ENCODE peak calls at places on chromosomes 3 and 15, in nine cellular contexts. K is vagina, Y is H54, A is upper lobe of left lung, R is spleen, C is ovary, D is stomach, G is transverse colon, L is prostate gland. Z is an unnamed sample.

GRCh38 chr3:72353236-72354105 is 494.8 kb downstream of the SHQ1 start:
- DNase-seq in C (no peak), L (no peak), G (no peak), D (no peak), R (peak; percentile 53), A (no peak), Y (no peak), K (no peak), Z (no peak)

GRCh38 chr3:159928692-159929091 is 59.9 kb upstream of the IL12A start:
- DNase-seq in A (no peak), L (no peak), K (no peak), Y (peak; percentile 59), D (no peak), C (no peak), R (no peak), G (no peak), Z (no peak)

GRCh38 chr3:55534876-55535275 is 47.8 kb upstream of the WNT5A start:
- DNase-seq in R (no peak), A (no peak), Y (no peak), C (no peak), L (no peak), K (no peak), D (no peak), G (no peak), Z (no peak)

GRCh38 chr3:195549931-195550519 is 6.9 kb upstream of the PPP1R2 start:
- DNase-seq in D (no peak), C (no peak), A (peak; percentile 59), L (no peak), R (peak; percentile 93), G (peak; percentile 72), K (no peak), Y (no peak), Z (no peak)

GRCh38 chr3:176041812-176042211 is 1155.5 kb downstream of the TBL1XR1 start:
- DNase-seq in L (no peak), A (no peak), D (no peak), K (no peak), C (no peak), Y (no peak), R (no peak), G (no peak), Z (no peak)

GRCh38 chr3:111910806-111911205 is 51.7 kb downstream of the PHLDB2 start:
- DNase-seq in A (no peak), K (no peak), L (no peak), Y (no peak), C (no peak), R (no peak), D (no peak), G (no peak), Z (no peak)

GRCh38 chr3:194487289-194488006 is 646 bp upstream of the ATP13A3 start:
- DNase-seq in Y (no peak), D (peak; percentile 48), A (peak; percentile 47), R (peak; percentile 90), L (peak; percentile 10), K (no peak), C (peak; percentile 48), G (peak; percentile 43), Z (peak; percentile 72)

GRCh38 chr3:15953841-15954240 is 156.1 kb upstream of the ANKRD28 start:
- DNase-seq in A (no peak), Y (no peak), L (no peak), R (no peak), C (no peak), G (no peak), K (no peak), D (no peak), Z (peak; percentile 2)

GRCh38 chr3:14549256-14549931 is 9.3 kb upstream of the GRIP2 start:
- DNase-seq in A (no peak), Y (peak; percentile 49), D (no peak), G (no peak), R (peak; percentile 48), K (no peak), C (no peak), L (no peak), Z (no peak)

GRCh38 chr3:146685050-146685814 is 80.1 kb upstream of the PLSCR5 start:
- DNase-seq in C (no peak), D (no peak), A (no peak), L (no peak), K (no peak), R (no peak), Y (no peak), G (no peak), Z (no peak)

GRCh38 chr3:125585595-125586223 is 9.6 kb downstream of the OSBPL11 start:
- DNase-seq in A (peak; percentile 57), L (peak; percentile 50), D (peak; percentile 62), K (no peak), R (no peak), Y (peak; percentile 37), C (peak; percentile 72), G (peak; percentile 67), Z (peak; percentile 64)

GRCh38 chr15:75542386-75542797 is 36.7 kb downstream of the PTPN9 start:
- DNase-seq in Y (no peak), L (no peak), C (no peak), G (no peak), R (no peak), K (no peak), A (no peak), D (no peak), Z (peak; percentile 71)

GRCh38 chr3:177557561-177557960 is 360.3 kb upstream of the TBL1XR1 start:
- DNase-seq in R (no peak), C (no peak), D (no peak), A (no peak), G (no peak), Y (no peak), L (no peak), K (no peak), Z (no peak)

GRCh38 chr3:62415312-62415791 is 42.0 kb upstream of the FEZF2 start:
- DNase-seq in G (no peak), C (no peak), L (no peak), D (no peak), A (no peak), R (no peak), Y (no peak), K (no peak), Z (no peak)

GRCh38 chr15:64892850-64893403 is 18.8 kb upstream of the ANKDD1A start:
- DNase-seq in D (no peak), Y (no peak), G (no peak), A (no peak), C (no peak), R (peak; percentile 64), K (no peak), L (no peak), Z (no peak)

GRCh38 chr15:64895285-64896065 is 16.2 kb upstream of the ANKDD1A start:
- DNase-seq in R (no peak), Y (no peak), L (no peak), K (no peak), G (peak; percentile 41), D (peak; percentile 31), C (no peak), A (peak; percentile 50), Z (peak; percentile 70)

GRCh38 chr15:64891546-64891945 is 20.2 kb upstream of the ANKDD1A start:
- DNase-seq in L (no peak), A (no peak), D (no peak), C (no peak), K (no peak), Y (no peak), G (no peak), R (no peak), Z (no peak)

GRCh38 chr15:64894395-64895056 is 17.2 kb upstream of the ANKDD1A start:
- DNase-seq in C (no peak), Y (no peak), L (peak; percentile 11), A (no peak), R (peak; percentile 96), D (peak; percentile 61), G (peak; percentile 84), K (no peak), Z (peak; percentile 32)

DNA sequence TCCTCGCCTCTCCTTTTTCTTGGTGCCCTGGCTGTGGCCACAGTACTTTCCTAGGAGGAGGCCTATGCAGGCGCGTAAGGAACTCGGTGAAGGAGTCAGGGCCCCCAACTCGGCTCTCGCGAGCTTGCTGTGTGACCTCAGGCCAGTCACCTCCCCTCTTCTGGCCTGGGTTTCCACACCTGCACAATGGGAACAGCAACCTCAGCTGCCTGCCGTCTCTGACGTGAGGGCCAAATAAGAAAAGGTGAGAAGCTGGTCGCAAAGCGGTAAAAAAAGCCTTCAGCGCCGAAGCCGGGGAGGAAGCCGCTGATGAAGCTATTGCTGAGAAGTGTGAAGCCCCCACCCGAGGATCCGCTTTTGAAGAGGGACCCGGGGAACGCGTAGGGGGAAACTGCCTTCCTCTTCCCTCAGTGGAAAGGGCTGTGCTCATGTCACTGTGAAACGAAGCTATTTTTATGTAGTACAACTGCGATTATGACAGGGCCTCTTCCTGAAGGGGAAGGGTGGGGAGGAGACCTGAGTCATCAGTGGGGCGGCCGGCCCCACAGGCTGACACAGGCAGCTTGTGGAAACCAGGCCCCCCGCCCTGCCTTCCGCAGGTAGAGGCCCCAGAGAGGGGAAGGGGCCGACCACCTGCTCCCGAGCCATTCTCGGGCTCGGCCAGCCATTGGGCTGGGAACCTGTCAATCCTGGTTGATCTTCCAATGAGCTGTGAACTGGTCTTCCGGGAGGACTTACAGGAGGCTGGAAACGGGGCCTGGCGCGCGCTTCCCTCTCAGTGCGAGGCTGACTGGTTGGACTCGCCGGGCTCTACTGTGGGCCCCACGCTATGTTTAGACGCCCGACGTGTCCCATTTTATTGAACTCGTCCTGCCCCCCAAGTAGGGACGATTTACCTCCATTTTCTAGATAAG is 18.0 kb upstream of the ANKDD1A start:
- DNase-seq in D (peak; percentile 91), R (peak; percentile 98), L (peak; percentile 80), C (peak; percentile 93), A (peak; percentile 92), K (no peak), Y (peak; percentile 52), G (peak; percentile 92), Z (peak; percentile 93)
- TF ChIP-seq POLR2A in D (no peak), R (no peak), L (peak; percentile 56), C (peak; percentile 38), A (peak; percentile 80), K (no peak), Y (peak; percentile 5), G (peak; percentile 61), Z (peak; percentile 54)

GRCh38 chr3:190345027-190345821 is 23.0 kb upstream of the CLDN1 start:
- DNase-seq in G (no peak), L (peak; percentile 54), R (no peak), C (peak; percentile 45), Y (no peak), D (no peak), K (no peak), A (no peak), Z (peak; percentile 74)
- TF ChIP-seq POLR2A in G (no peak), L (no peak), R (no peak), C (no peak), Y (no peak), D (no peak), K (no peak), A (no peak), Z (peak; percentile 44)

DNA sequence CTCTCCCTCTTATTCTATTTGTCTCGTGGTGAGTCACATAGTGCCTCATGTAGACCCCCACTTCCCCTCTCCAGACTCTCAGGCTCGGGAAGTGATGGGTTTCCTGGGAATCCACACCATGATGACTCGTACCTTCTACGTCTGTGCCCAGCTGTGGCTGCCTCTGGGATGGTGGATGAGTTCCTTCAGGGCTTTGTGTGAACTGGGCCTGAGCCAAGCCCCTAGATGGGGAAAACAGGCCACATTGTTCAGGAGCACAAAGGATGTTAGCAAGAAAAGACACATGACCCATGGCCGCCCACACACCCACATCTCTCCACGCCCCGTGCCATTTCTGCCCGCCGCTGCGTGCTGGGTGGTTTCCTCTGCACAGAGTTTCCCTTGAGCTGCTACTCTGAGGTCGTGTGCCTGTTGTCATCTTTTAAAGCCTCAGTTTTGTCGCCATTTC is 10.5 kb downstream of the ISG20 start:
- DNase-seq in A (peak; percentile 57), G (peak; percentile 52), R (peak; percentile 91), L (no peak), C (no peak), D (peak; percentile 53), K (peak; percentile 91), Y (peak; percentile 62), Z (no peak)
- TF ChIP-seq POLR2A in A (no peak), G (no peak), R (no peak), L (no peak), C (no peak), D (no peak), K (no peak), Y (no peak), Z (no peak)

GRCh38 chr15:89496155-89497098 is at the start of gene RHCG:
- DNase-seq in K (peak; percentile 88), G (peak; percentile 23), L (no peak), A (no peak), R (no peak), Y (no peak), D (no peak), C (no peak), Z (peak; percentile 55)
- TF ChIP-seq POLR2A in K (no peak), G (no peak), L (no peak), A (no peak), R (no peak), Y (no peak), D (no peak), C (no peak), Z (no peak)

Z was measured in erythroblast.